ENCODE peak calls at places on chromosome 2, in ten cellular contexts. X, O, Y, R, Z, V, F, U, W and N are unnamed samples.

GRCh38 chr2:226424971-226425370 is 374.6 kb downstream of the IRS1 start:
- DNase-seq in X (no peak), O (no peak), Y (no peak), R (no peak), Z (no peak), V (no peak), F (no peak), U (no peak), W (peak; percentile 77), N (peak; percentile 75)

GRCh38 chr2:48205137-48205798 is 299.0 kb upstream of the FBXO11 start:
- DNase-seq in X (no peak), O (no peak), Y (no peak), R (no peak), Z (no peak), V (no peak), F (peak; percentile 8), U (no peak), W (no peak), N (no peak)

GRCh38 chr2:237731663-237732062 is 66.9 kb upstream of the RBM44 start:
- DNase-seq in X (peak; percentile 62), O (no peak), Y (no peak), R (peak; percentile 43), Z (no peak), V (no peak), F (peak; percentile 74), U (peak; percentile 52), W (peak; percentile 73), N (peak; percentile 86)

GRCh38 chr2:59741840-59742239 is 811.6 kb downstream of the BCL11A start:
- DNase-seq in X (no peak), O (no peak), Y (no peak), R (no peak), Z (no peak), V (no peak), F (no peak), U (no peak), W (no peak), N (no peak)

GRCh38 chr2:46447649-46448048 is 31.7 kb upstream of the TMEM247 start:
- DNase-seq in X (no peak), O (no peak), Y (no peak), R (no peak), Z (no peak), V (no peak), F (no peak), U (no peak), W (no peak), N (no peak)

GRCh38 chr2:119377266-119377972 is 10.6 kb downstream of the DBI start:
- DNase-seq in X (no peak), O (no peak), Y (no peak), R (no peak), Z (no peak), V (no peak), F (no peak), U (no peak), W (no peak), N (no peak)

GRCh38 chr2:201118957-201119848 is 3.2 kb downstream of the CFLAR start:
- DNase-seq in X (no peak), O (no peak), Y (no peak), R (peak; percentile 38), Z (no peak), V (no peak), F (no peak), U (no peak), W (peak; percentile 51), N (no peak)

GRCh38 chr2:224816816-224817215 is 100.7 kb upstream of the CCDC195 start:
- DNase-seq in X (no peak), O (no peak), Y (no peak), R (peak; percentile 33), Z (no peak), V (no peak), F (peak; percentile 47), U (no peak), W (peak; percentile 82), N (peak; percentile 91)

GRCh38 chr2:175871331-175871730 is 130.7 kb downstream of the LNPK start:
- DNase-seq in X (no peak), O (no peak), Y (no peak), R (no peak), Z (no peak), V (no peak), F (no peak), U (no peak), W (no peak), N (no peak)

GRCh38 chr2:202090530-202090929 is 17.5 kb downstream of the KIAA2012 start:
- DNase-seq in X (no peak), O (no peak), Y (no peak), R (no peak), Z (no peak), V (no peak), F (no peak), U (no peak), W (no peak), N (no peak)

GRCh38 chr2:207092803-207093202 is 72.9 kb downstream of the KLF7 start:
- DNase-seq in X (no peak), O (no peak), Y (no peak), R (no peak), Z (no peak), V (no peak), F (no peak), U (no peak), W (no peak), N (no peak)

GRCh38 chr2:11692966-11693521 is 23.0 kb upstream of the NTSR2 start:
- DNase-seq in X (peak; percentile 69), O (no peak), Y (peak; percentile 63), R (peak; percentile 92), Z (no peak), V (peak; percentile 66), F (peak; percentile 76), U (peak; percentile 80), W (peak; percentile 89), N (peak; percentile 60)

GRCh38 chr2:105117565-105117964 is 79.7 kb downstream of the MRPS9 start:
- DNase-seq in X (no peak), O (no peak), Y (no peak), R (no peak), Z (no peak), V (no peak), F (no peak), U (no peak), W (no peak), N (no peak)

GRCh38 chr2:223625652-223626051 is 23.5 kb upstream of the SCG2 start:
- DNase-seq in X (no peak), O (no peak), Y (no peak), R (no peak), Z (no peak), V (no peak), F (no peak), U (no peak), W (no peak), N (no peak)

GRCh38 chr2:119746836-119747235 is 12.9 kb upstream of the PTPN4 start:
- DNase-seq in X (no peak), O (no peak), Y (no peak), R (no peak), Z (no peak), V (no peak), F (no peak), U (no peak), W (peak; percentile 83), N (no peak)

GRCh38 chr2:1553671-1554295 is 140.5 kb downstream of the TPO start:
- DNase-seq in X (no peak), O (no peak), Y (no peak), R (peak; percentile 70), Z (peak; percentile 48), V (no peak), F (peak; percentile 58), U (peak; percentile 49), W (peak; percentile 67), N (peak; percentile 60)

GRCh38 chr2:177399376-177399775 is 6.8 kb downstream of the AGPS start:
- DNase-seq in X (no peak), O (no peak), Y (no peak), R (no peak), Z (no peak), V (no peak), F (no peak), U (no peak), W (no peak), N (no peak)

GRCh38 chr2:72895759-72896281 is 8.6 kb downstream of the SPR start:
- DNase-seq in X (no peak), O (no peak), Y (no peak), R (peak; percentile 58), Z (no peak), V (peak; percentile 18), F (no peak), U (no peak), W (peak; percentile 47), N (peak; percentile 51)

GRCh38 chr2:6909431-6910385 is 7.5 kb upstream of the RNF144A start:
- DNase-seq in X (no peak), O (no peak), Y (no peak), R (no peak), Z (no peak), V (no peak), F (no peak), U (no peak), W (no peak), N (no peak)
- TF ChIP-seq CTCF in X (no peak), O (no peak), Y (no peak), R (no peak), Z (no peak), V (no peak), F (no peak), U (no peak), W (no peak), N (no peak)

GRCh38 chr2:231189571-231190495 is 8.6 kb upstream of the ARMC9 start:
- DNase-seq in X (peak; percentile 76), O (peak; percentile 52), Y (peak; percentile 81), R (no peak), Z (no peak), V (no peak), F (no peak), U (no peak), W (no peak), N (no peak)
- TF ChIP-seq CTCF in X (no peak), O (no peak), Y (no peak), R (no peak), Z (no peak), V (no peak), F (no peak), U (no peak), W (no peak), N (no peak)

GRCh38 chr2:195018462-195018861 is 638.6 kb upstream of the SLC39A10 start:
- DNase-seq in X (no peak), O (no peak), Y (no peak), R (no peak), Z (no peak), V (no peak), F (no peak), U (no peak), W (no peak), N (no peak)
- TF ChIP-seq CTCF in X (no peak), O (no peak), Y (no peak), R (no peak), Z (no peak), V (no peak), F (no peak), U (no peak), W (no peak), N (no peak)

DNA sequence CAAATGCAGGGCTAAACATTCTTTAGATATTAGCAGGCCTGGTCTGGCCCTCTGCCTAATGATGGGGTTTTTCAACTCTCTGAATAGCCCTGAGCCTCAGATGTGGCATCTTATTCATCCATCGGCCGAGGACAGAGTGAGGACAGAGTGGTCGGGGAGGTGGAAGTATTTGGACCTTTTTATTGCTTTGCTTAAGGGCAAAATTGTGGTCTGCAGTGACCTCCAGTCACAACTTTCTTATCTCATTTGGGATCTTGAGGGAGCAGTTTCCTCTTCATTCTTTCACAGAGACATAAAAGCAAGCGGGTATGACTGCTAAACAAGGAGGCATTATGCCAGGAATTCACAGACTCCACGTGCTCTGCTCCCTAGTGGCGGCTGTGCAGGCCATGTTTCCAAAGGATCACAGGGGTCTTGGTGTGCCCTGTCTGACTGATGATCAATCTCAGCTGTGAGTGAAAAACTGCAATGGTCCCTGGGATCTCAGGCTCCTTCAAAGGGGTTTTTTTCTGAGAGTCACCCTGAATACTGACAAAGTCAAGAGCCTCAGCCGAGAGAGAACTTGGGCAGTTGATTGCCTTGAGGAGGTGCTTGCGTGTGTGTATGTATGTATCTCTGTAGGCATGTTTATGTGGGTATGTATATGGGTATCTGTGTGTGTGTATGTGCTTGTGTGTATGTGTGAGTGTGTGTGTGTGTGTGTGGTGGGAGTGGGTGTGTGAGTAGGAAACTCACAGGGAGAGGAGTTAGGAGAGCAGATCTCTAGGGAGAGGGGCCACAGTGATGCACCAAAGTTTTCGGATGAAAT is 47.6 kb downstream of the RAPGEF4 start:
- DNase-seq in X (no peak), O (no peak), Y (no peak), R (peak; percentile 30), Z (no peak), V (peak; percentile 7), F (peak; percentile 14), U (peak; percentile 54), W (peak; percentile 94), N (peak; percentile 50)
- TF ChIP-seq CTCF in X (no peak), O (no peak), Y (no peak), R (no peak), Z (no peak), V (no peak), F (no peak), U (no peak), W (peak; percentile 62), N (peak; percentile 8)